ENCODE peak calls at places on chromosomes 11 and 22, in five cellular contexts. G is vagina, W is cardiac muscle cell, I is AG10803, N is lower lobe of right lung. D is an unnamed sample.

GRCh38 chr11:76791861-76792260 is 8.7 kb downstream of the TSKU start:
- DNase-seq in W (peak; percentile 73), I (peak; percentile 66), G (peak; percentile 90), N (no peak), D (peak; percentile 71)

GRCh38 chr11:123407996-123408597 is 22.0 kb upstream of the GRAMD1B start:
- DNase-seq in N (no peak), G (no peak), I (no peak), W (no peak), D (no peak)

GRCh38 chr22:44918166-44918924 is 91.5 kb downstream of the PHF21B start:
- DNase-seq in I (no peak), N (peak; percentile 40), W (no peak), G (no peak), D (no peak)

GRCh38 chr11:120527111-120527748 is 15.7 kb downstream of the GRIK4 start:
- DNase-seq in G (no peak), N (no peak), W (peak; percentile 53), I (peak; percentile 59), D (peak; percentile 42)

GRCh38 chr11:134915881-134916280 is 503.8 kb upstream of the B3GAT1 start:
- DNase-seq in I (no peak), W (no peak), G (no peak), N (no peak), D (no peak)

GRCh38 chr11:47950396-47950795 is 30.0 kb upstream of the PTPRJ start:
- DNase-seq in I (no peak), N (peak; percentile 54), W (peak; percentile 76), G (no peak), D (peak; percentile 47)

GRCh38 chr11:117473692-117474091 is 146.0 kb downstream of the CEP164 start:
- DNase-seq in G (no peak), I (no peak), W (no peak), N (no peak), D (no peak)

GRCh38 chr11:117613521-117613920 is 183.5 kb downstream of the DSCAML1 start:
- DNase-seq in I (no peak), G (no peak), N (no peak), W (no peak), D (no peak)

GRCh38 chr11:116847612-116848011 is 10.2 kb upstream of the APOA1 start:
- DNase-seq in I (no peak), G (no peak), N (no peak), W (no peak), D (no peak)

GRCh38 chr11:66100272-66101037 is 30.4 kb downstream of the PACS1 start:
- DNase-seq in G (no peak), I (no peak), W (no peak), N (peak; percentile 79), D (peak; percentile 33)

GRCh38 chr11:126416542-126417090 is 61.1 kb downstream of the ST3GAL4 start:
- DNase-seq in I (peak; percentile 81), G (no peak), W (peak; percentile 91), N (peak; percentile 92), D (peak; percentile 79)

GRCh38 chr11:20070459-20070858 is 89.8 kb downstream of the DBX1 start:
- DNase-seq in N (no peak), I (no peak), W (no peak), G (no peak), D (no peak)

GRCh38 chr22:45468872-45469572 is 33.7 kb upstream of the FBLN1 start:
- DNase-seq in N (no peak), I (peak; percentile 85), G (no peak), W (no peak), D (peak; percentile 83)

DNA sequence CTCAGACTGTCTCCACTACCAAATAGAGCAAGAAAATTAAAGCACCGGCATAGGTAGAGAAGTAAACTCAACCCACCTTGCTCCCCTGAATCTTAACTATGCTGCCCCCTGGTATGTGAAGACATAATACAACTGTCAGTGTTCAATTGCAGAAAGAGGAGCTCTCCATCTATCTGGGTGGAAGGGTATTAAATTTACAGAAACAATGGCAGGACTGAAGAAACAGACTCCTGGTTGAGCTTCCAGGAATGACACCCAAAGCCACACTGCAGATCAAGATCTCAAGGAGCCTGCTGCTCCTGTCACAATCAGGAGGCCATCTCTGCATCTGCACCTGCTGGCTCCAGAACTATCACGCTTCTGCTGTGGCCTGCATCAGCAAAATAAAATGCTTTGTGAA is 132.1 kb upstream of the BMAL1 start:
- DNase-seq in I (no peak), N (no peak), G (no peak), W (no peak), D (no peak)
- TF ChIP-seq CTCF in I (no peak), N (no peak), G (no peak), W (no peak), D (no peak)

GRCh38 chr11:28529046-28529445 is 420.9 kb downstream of the METTL15 start:
- DNase-seq in G (no peak), I (peak; percentile 78), W (peak; percentile 36), N (no peak), D (no peak)
- TF ChIP-seq CTCF in G (no peak), I (no peak), W (no peak), N (no peak), D (no peak)

GRCh38 chr11:68401856-68402255 is 58.7 kb upstream of the PPP6R3 start:
- DNase-seq in I (no peak), G (no peak), W (no peak), N (no peak), D (no peak)

GRCh38 chr11:68403424-68403823 is 57.1 kb upstream of the PPP6R3 start:
- DNase-seq in G (no peak), N (peak; percentile 45), W (no peak), I (no peak), D (no peak)

GRCh38 chr11:68403831-68404230 is 56.7 kb upstream of the PPP6R3 start:
- DNase-seq in W (no peak), G (no peak), N (no peak), I (no peak), D (no peak)

GRCh38 chr11:68399916-68400315 is 60.6 kb upstream of the PPP6R3 start:
- DNase-seq in I (no peak), N (no peak), W (no peak), G (no peak), D (no peak)

DNA sequence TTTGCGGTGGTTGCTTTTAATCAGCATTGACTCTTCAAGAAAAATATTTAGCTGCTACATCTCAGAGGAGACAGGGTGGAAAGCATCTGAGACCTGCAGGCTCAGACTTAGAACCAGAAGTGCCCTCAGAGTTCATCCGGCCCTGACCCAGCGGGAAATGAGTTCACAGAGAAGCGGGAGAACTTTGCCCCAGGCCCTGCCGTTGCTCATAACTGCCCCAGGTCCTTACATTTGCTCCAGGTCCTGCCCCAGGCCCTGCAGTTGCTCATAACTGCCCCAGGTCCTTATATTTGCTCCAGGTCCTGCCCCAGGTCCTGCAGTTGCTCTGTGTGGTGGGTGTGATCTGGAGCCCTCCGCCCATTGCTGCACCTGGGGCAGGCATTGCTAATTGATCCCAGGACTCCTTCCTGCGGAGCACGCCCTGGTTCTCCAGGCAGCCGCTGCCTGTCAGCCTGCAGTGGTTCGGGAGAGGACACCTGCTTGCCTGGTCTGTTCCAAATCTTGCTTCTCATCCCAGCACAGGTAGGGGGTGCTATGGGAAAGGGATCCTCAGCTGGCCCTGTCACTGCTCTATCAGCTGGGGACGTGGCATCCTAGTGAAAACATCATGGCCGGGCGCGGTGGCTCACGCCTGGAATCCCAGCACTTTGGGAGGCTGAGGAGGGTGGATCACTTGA is 58.1 kb upstream of the PPP6R3 start:
- DNase-seq in N (no peak), I (no peak), G (no peak), W (no peak), D (no peak)
- TF ChIP-seq CTCF in N (no peak), I (no peak), G (no peak), W (no peak), D (no peak)

DNA sequence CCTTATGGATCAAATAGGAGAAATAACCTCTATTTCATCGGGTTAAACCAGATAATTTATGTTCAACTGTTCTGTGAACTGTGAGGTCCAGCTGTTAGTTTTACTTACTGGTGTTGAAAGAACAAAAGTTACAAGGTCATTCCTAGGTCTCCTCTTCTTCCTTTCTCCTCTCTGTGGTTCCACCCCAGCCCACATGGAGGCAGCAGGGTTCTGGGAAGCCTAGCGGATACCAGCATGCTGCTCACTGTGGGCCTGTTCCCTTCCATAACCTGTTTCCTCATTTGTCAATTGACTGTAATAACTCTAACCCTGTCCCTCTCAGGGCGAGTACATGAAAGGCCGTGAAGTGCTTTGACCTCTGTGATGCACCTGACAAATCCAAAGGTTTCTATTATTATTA is 27.8 kb downstream of the RELT start:
- DNase-seq in G (no peak), I (peak; percentile 65), W (peak; percentile 80), N (peak; percentile 80), D (peak; percentile 49)
- TF ChIP-seq CTCF in G (peak; percentile 16), I (peak; percentile 89), W (peak; percentile 91), N (peak; percentile 69), D (peak; percentile 76)

D was measured in fibroblast of the aortic adventitia.